ENCODE peak calls at places on chromosomes 11 and 22, in four cellular contexts. Y is activated CD4-positive, alpha-beta T cell treated with anti-CD3 and anti-CD28 coated beads, Interleukin-2, amount 50 U/mL, for 1 hour; M is sigmoid colon; N is iPS-NIHi11. Q is an unnamed sample.

GRCh38 chr11:93648168-93648567 is 13.3 kb upstream of the CEP295 start:
- DNase-seq in Y (no peak), N (peak; percentile 74), M (no peak), Q (no peak)

GRCh38 chr22:29886601-29887000 is 3.6 kb downstream of the MTMR3 start:
- DNase-seq in N (no peak), Y (no peak), M (no peak), Q (no peak)

GRCh38 chr22:16783930-16784354 is 41.3 kb downstream of the XKR3 start:
- DNase-seq in N (peak; percentile 10), M (no peak), Y (no peak), Q (no peak)

GRCh38 chr11:61917357-61918109 is at the start of gene RAB3IL1:
- DNase-seq in N (peak; percentile 96), Y (no peak), M (peak; percentile 87), Q (no peak)

GRCh38 chr11:62604460-62605130 is 2.9 kb upstream of the MTA2 start:
- DNase-seq in Y (no peak), N (no peak), M (no peak), Q (no peak)

GRCh38 chr22:36644333-36644757 is 59.2 kb downstream of the CACNG2 start:
- DNase-seq in M (no peak), Y (no peak), N (peak; percentile 83), Q (no peak)

GRCh38 chr22:19174106-19175025 is 4.2 kb downstream of the SLC25A1 start:
- DNase-seq in N (no peak), Y (no peak), M (peak; percentile 73), Q (no peak)

GRCh38 chr11:61151545-61152252 is 9.5 kb downstream of the VPS37C start:
- DNase-seq in N (no peak), Y (no peak), M (peak; percentile 12), Q (no peak)

GRCh38 chr22:26852176-26852575 is 194.8 kb downstream of the MIAT start:
- DNase-seq in N (peak; percentile 83), M (peak; percentile 15), Y (no peak), Q (no peak)

GRCh38 chr11:74725701-74726100 is 5.5 kb downstream of the CHRDL2 start:
- DNase-seq in M (no peak), N (no peak), Y (no peak), Q (no peak)